ENCODE peak calls at places on chromosomes 7 and 10, in five cellular contexts. F is breast epithelium, H is K562, R is Panc1, Q is uterus. S is an unnamed sample.

GRCh38 chr10:114437456-114438292 is 33.4 kb upstream of the AFAP1L2 start:
- DNase-seq in H (peak; percentile 32), F (no peak), R (peak; percentile 15), Q (no peak), S (peak; percentile 64)

GRCh38 chr7:112084506-112084905 is 121.7 kb downstream of the DOCK4 start:
- DNase-seq in F (no peak), R (no peak), Q (no peak), H (no peak), S (no peak)

GRCh38 chr7:151623766-151624165 is 104.1 kb upstream of the RHEB start:
- DNase-seq in F (no peak), H (no peak), Q (no peak), R (no peak), S (no peak)

GRCh38 chr10:85919358-85920022 is 447.1 kb downstream of the GRID1 start:
- DNase-seq in H (no peak), F (no peak), R (no peak), Q (peak; percentile 19), S (no peak)

GRCh38 chr10:61987951-61988379 is 86.5 kb downstream of the ARID5B start:
- DNase-seq in H (no peak), Q (no peak), R (no peak), F (no peak), S (no peak)

GRCh38 chr10:29136401-29136800 is 152.5 kb upstream of the LYZL1 start:
- DNase-seq in H (no peak), Q (no peak), F (no peak), R (no peak), S (no peak)

GRCh38 chr10:117543245-117543998 is 876 bp downstream of the EMX2 start:
- DNase-seq in H (no peak), Q (no peak), F (no peak), R (no peak), S (no peak)

GRCh38 chr10:122152544-122152943 is 118.6 kb upstream of the BTBD16 start:
- DNase-seq in H (no peak), Q (peak; percentile 54), R (no peak), F (no peak), S (no peak)

GRCh38 chr7:24406053-24406561 is 122.1 kb downstream of the NPY start:
- DNase-seq in F (no peak), H (no peak), R (no peak), Q (no peak), S (no peak)

GRCh38 chr7:36961097-36961496 is 236.8 kb upstream of the AOAH start:
- DNase-seq in R (no peak), F (no peak), H (no peak), Q (no peak), S (no peak)

GRCh38 chr10:76331742-76332141 is 900.3 kb downstream of the LRMDA start:
- DNase-seq in H (no peak), R (no peak), Q (no peak), F (no peak), S (no peak)

GRCh38 chr10:62019685-62020361 is 118.3 kb downstream of the ARID5B start:
- DNase-seq in F (no peak), Q (no peak), H (no peak), R (no peak), S (no peak)

GRCh38 chr7:26853788-26854393 is 10.5 kb downstream of the SKAP2 start:
- DNase-seq in Q (no peak), R (no peak), H (no peak), F (no peak), S (peak; percentile 67)

GRCh38 chr10:43226851-43227845 is 39.7 kb downstream of the RASGEF1A start:
- DNase-seq in R (no peak), Q (no peak), H (no peak), F (peak; percentile 48), S (no peak)

GRCh38 chr7:13181221-13181620 is 493.8 kb downstream of the ARL4A start:
- DNase-seq in H (no peak), F (no peak), R (no peak), Q (no peak), S (no peak)

GRCh38 chr10:100008142-100008522 is 1.6 kb downstream of the DNMBP start:
- DNase-seq in R (no peak), F (no peak), H (no peak), Q (no peak), S (no peak)

GRCh38 chr10:130873636-130874035 is 437.9 kb downstream of the TCERG1L start:
- DNase-seq in R (no peak), F (no peak), H (no peak), Q (no peak), S (no peak)

GRCh38 chr10:132482090-132482489 is 55.5 kb upstream of the INPP5A start:
- DNase-seq in Q (peak; percentile 83), R (no peak), F (peak; percentile 24), H (no peak), S (no peak)

GRCh38 chr7:69962077-69962855 is 364.0 kb downstream of the AUTS2 start:
- DNase-seq in H (no peak), F (no peak), Q (no peak), R (no peak), S (no peak)

GRCh38 chr10:70595566-70596016 is 7.0 kb downstream of the PRF1 start:
- DNase-seq in H (peak; percentile 57), Q (no peak), F (no peak), R (no peak), S (no peak)

GRCh38 chr7:5750026-5750425 is 31.4 kb downstream of the RNF216 start:
- DNase-seq in R (no peak), Q (no peak), H (no peak), F (no peak), S (no peak)

GRCh38 chr10:93600861-93601773 is at the start of gene RBP4:
- DNase-seq in R (no peak), Q (no peak), H (no peak), F (no peak), S (no peak)

GRCh38 chr10:111578076-111578475 is 501.2 kb downstream of the ADRA2A start:
- DNase-seq in R (no peak), H (no peak), F (no peak), Q (no peak), S (no peak)

GRCh38 chr7:490461-491291 is 29.0 kb downstream of the PDGFA start:
- DNase-seq in Q (no peak), F (no peak), R (no peak), H (no peak), S (no peak)

GRCh38 chr10:43304687-43305333 is 37.9 kb upstream of the RASGEF1A start:
- DNase-seq in Q (peak; percentile 52), H (peak; percentile 58), F (peak; percentile 66), R (no peak), S (peak; percentile 46)

GRCh38 chr10:54009672-54010071 is 791.4 kb downstream of the PCDH15 start:
- DNase-seq in Q (no peak), F (no peak), R (no peak), H (no peak), S (no peak)

GRCh38 chr10:33731322-33731721 is 396.9 kb upstream of the NRP1 start:
- DNase-seq in H (no peak), F (no peak), R (no peak), Q (no peak), S (no peak)

GRCh38 chr7:77455334-77455733 is 39.2 kb upstream of the GSAP start:
- DNase-seq in H (no peak), F (no peak), R (peak; percentile 69), Q (no peak), S (peak; percentile 82)

GRCh38 chr7:71712653-71713180 is 580.8 kb downstream of the GALNT17 start:
- DNase-seq in Q (no peak), H (no peak), F (no peak), R (no peak), S (no peak)

DNA sequence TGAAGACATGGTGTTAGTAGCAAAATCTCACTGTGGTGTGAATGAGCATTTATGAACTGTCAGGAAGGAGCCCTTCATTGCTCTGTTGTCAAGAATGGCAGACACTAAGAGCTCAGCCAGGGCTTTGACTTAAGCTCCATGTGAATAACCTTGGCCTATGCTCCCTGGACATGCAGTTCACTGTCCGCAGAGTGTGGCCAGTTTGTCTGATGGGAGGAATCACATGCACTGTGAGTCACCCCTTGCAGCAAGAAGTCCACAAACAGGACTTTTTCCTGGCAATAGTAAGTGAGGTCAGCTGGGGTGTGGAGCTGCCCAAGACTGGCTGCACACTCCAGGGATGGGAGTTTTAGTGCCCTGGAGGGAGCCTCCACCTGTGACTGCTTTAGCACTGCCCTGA is 49.5 kb downstream of the ZNF37A start:
- DNase-seq in H (no peak), F (no peak), Q (no peak), R (no peak), S (no peak)
- H3K9me3 ChIP-seq in H (no peaks in the 10 kb centered on the region), F (peaks cover 12% of the 10 kb centered on the region), Q (peaks cover 3% of the 10 kb centered on the region), R (no peaks in the 10 kb centered on the region), S (peaks cover 7% of the 10 kb centered on the region)

GRCh38 chr7:155644178-155644970 is at the start of gene RBM33:
- DNase-seq in R (peak; percentile 67), Q (peak; percentile 63), F (peak; percentile 61), H (peak; percentile 93), S (peak; percentile 93)
- H3K9me3 ChIP-seq in R (peaks cover 21% of the 10 kb centered on the region), Q (peaks cover 12% of the 10 kb centered on the region), F (peaks cover 11% of the 10 kb centered on the region), H (peaks cover 29% of the 10 kb centered on the region), S (peaks cover 46% of the 10 kb centered on the region)

GRCh38 chr7:20193242-20193777 is 23.9 kb downstream of the MACC1 start:
- DNase-seq in Q (no peak), H (no peak), F (no peak), R (no peak), S (no peak)
- H3K9me3 ChIP-seq in Q (no peaks in the 10 kb centered on the region), H (no peaks in the 10 kb centered on the region), F (no peaks in the 10 kb centered on the region), R (no peaks in the 10 kb centered on the region), S (no peaks in the 10 kb centered on the region)

GRCh38 chr7:57438244-57438643 is 11.7 kb upstream of the ZNF716 start:
- DNase-seq in F (no peak), Q (no peak), H (no peak), R (no peak), S (no peak)
- H3K9me3 ChIP-seq in F (peaks cover 10% of the 10 kb centered on the region), Q (no peaks in the 10 kb centered on the region), H (no peaks in the 10 kb centered on the region), R (no peaks in the 10 kb centered on the region), S (peaks cover 4% of the 10 kb centered on the region)

GRCh38 chr7:157840913-157841756 is 504.3 kb downstream of the DNAJB6 start:
- DNase-seq in H (no peak), F (no peak), Q (no peak), R (no peak), S (no peak)

GRCh38 chr7:157840174-157840912 is 503.5 kb downstream of the DNAJB6 start:
- DNase-seq in R (no peak), F (no peak), Q (no peak), H (no peak), S (no peak)

GRCh38 chr7:157839226-157839625 is 502.4 kb downstream of the DNAJB6 start:
- DNase-seq in Q (no peak), H (no peak), R (no peak), F (no peak), S (no peak)

GRCh38 chr7:157841757-157842390 is 505.1 kb downstream of the DNAJB6 start:
- DNase-seq in Q (no peak), R (no peak), H (no peak), F (no peak), S (no peak)

DNA sequence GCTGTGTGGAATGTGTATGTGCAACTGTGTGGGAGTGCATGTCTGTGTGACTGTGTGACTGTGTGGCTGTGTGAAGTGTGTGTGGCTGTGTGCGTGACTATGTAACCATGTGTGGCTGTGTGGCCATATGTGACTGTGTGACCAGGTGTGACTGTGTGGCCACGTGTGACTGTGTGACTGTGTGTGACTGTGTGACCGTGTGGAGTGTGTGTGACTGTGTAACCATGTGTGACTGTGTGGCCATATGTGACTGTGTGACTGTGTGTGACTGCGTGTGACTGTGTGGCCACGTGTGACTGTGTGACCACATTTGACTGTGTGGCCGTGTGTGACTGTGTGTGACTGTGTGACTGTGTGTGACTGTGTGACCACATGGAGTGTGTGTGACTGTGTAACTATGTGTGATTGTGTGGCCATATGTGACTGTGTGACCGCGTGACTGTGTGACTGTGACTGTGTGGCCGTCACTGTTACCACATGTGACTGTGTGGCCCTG is 502.9 kb downstream of the DNAJB6 start:
- DNase-seq in R (no peak), F (no peak), Q (no peak), H (no peak), S (no peak)
- H3K9me3 ChIP-seq in R (no peaks in the 10 kb centered on the region), F (no peaks in the 10 kb centered on the region), Q (no peaks in the 10 kb centered on the region), H (peaks cover 10% of the 10 kb centered on the region), S (peaks cover 11% of the 10 kb centered on the region)

S was measured in A549.